ENCODE peak calls at places on chromosome 6, in four cellular contexts. C is NB4, T is PC-3, J is T-cell. Y is an unnamed sample.

GRCh38 chr6:53041356-53041755 is 23.8 kb upstream of the FBXO9 start:
- DNase-seq in J (no peak), C (no peak), T (peak; percentile 64), Y (no peak)

GRCh38 chr6:12636336-12636735 is 80.2 kb upstream of the PHACTR1 start:
- DNase-seq in J (no peak), C (no peak), T (peak; percentile 15), Y (no peak)

GRCh38 chr6:134347916-134348805 is 30.2 kb upstream of the SGK1 start:
- DNase-seq in J (no peak), T (no peak), C (no peak), Y (no peak)

GRCh38 chr6:154414021-154414813 is 57.6 kb upstream of the IPCEF1 start:
- DNase-seq in C (peak; percentile 67), J (no peak), T (no peak), Y (no peak)

GRCh38 chr6:89310929-89311328 is 4.2 kb downstream of the GABRR2 start:
- DNase-seq in C (no peak), J (no peak), T (peak; percentile 59), Y (no peak)

GRCh38 chr6:92122746-92123145 is 1296.6 kb downstream of the EPHA7 start:
- DNase-seq in C (peak; percentile 18), T (peak; percentile 31), J (no peak), Y (no peak)

GRCh38 chr6:170186006-170186908 is 104.6 kb downstream of the DLL1 start:
- DNase-seq in C (no peak), T (no peak), J (no peak), Y (no peak)

GRCh38 chr6:106997392-106998257 is 23.1 kb upstream of the CD24 start:
- DNase-seq in T (peak; percentile 61), J (peak; percentile 33), C (peak; percentile 81), Y (peak; percentile 61)

GRCh38 chr6:34144581-34145160 is 1.2 kb downstream of the GRM4 start:
- DNase-seq in T (no peak), C (no peak), J (no peak), Y (no peak)

GRCh38 chr6:55239099-55239498 is 64.8 kb downstream of the HCRTR2 start:
- DNase-seq in J (no peak), C (no peak), T (peak; percentile 16), Y (no peak)

GRCh38 chr6:134577998-134578397 is 260.1 kb upstream of the SGK1 start:
- DNase-seq in T (peak; percentile 12), J (no peak), C (no peak), Y (no peak)

GRCh38 chr6:95431637-95432228 is 145.6 kb upstream of the MANEA start:
- DNase-seq in C (peak; percentile 56), J (peak; percentile 22), T (peak; percentile 48), Y (no peak)

GRCh38 chr6:166282394-166283032 is 25.7 kb downstream of the PRR18 start:
- DNase-seq in C (no peak), T (no peak), J (no peak), Y (no peak)

GRCh38 chr6:11043961-11044711 is at the start of gene ELOVL2:
- DNase-seq in J (no peak), T (peak; percentile 48), C (peak; percentile 42), Y (no peak)

GRCh38 chr6:34022873-34023255 is 123.0 kb downstream of the GRM4 start:
- DNase-seq in J (no peak), T (no peak), C (no peak), Y (no peak)

GRCh38 chr6:47452899-47453298 is 24.7 kb upstream of the CD2AP start:
- DNase-seq in T (peak; percentile 71), J (no peak), C (no peak), Y (no peak)

GRCh38 chr6:116938305-116938704 is 61.3 kb downstream of the RFX6 start:
- DNase-seq in C (no peak), J (no peak), T (no peak), Y (no peak)

GRCh38 chr6:159728552-159728951 is 1.2 kb downstream of the WTAP start:
- DNase-seq in J (no peak), T (no peak), C (no peak), Y (no peak)

Y was measured in 8988T.